ENCODE peak calls at places on chromosomes 2 and 18, in ten cellular contexts. Z is endothelial cell of umbilical vein, X is IMR-90, N is neuronal stem cell, A is HCT116, W is PC-9, M is mammary epithelial cell, T is hepatocyte, D is neural progenitor cell, Y is A549. H is an unnamed sample. For H3K4me1, the result is how much of the 10 kb centered on the place peaks cover.

GRCh38 chr18:50734886-50735285 is 84.9 kb downstream of the MRO start:
- DNase-seq in Z (no peak), X (no peak), N (no peak), A (no peak), W (no peak), M (no peak), T (no peak), D (no peak), Y (no peak), H (no peak)

GRCh38 chr2:65420712-65421431 is 11.5 kb downstream of the SPRED2 start:
- DNase-seq in Z (peak), X (peak), N (no peak), A (no peak), W (peak), M (no peak), T (no peak), D (no peak), Y (peak), H (peak)

GRCh38 chr2:142681952-142682351 is 195.5 kb upstream of the KYNU start:
- DNase-seq in Z (no peak), X (no peak), N (no peak), A (no peak), W (no peak), M (no peak), T (no peak), D (no peak), Y (no peak), H (no peak)

GRCh38 chr2:70104231-70105111 is 17.2 kb downstream of the PCBP1 start:
- DNase-seq in Z (no peak), X (peak), N (no peak), A (no peak), W (no peak), M (no peak), T (peak), D (no peak), Y (no peak), H (no peak)

GRCh38 chr2:3043726-3044125 is 333.9 kb downstream of the EIPR1 start:
- DNase-seq in Z (no peak), X (no peak), N (no peak), A (no peak), W (no peak), M (no peak), T (no peak), D (no peak), Y (no peak), H (no peak)

GRCh38 chr18:69895081-69896047 is 52.3 kb downstream of the CD226 start:
- DNase-seq in Z (no peak), X (no peak), N (no peak), A (no peak), W (no peak), M (no peak), T (no peak), D (no peak), Y (no peak), H (no peak)

GRCh38 chr2:169452080-169452479 is 27.2 kb upstream of the BBS5 start:
- DNase-seq in Z (peak), X (peak), N (peak), A (peak), W (no peak), M (peak), T (peak), D (peak), Y (peak), H (peak)

GRCh38 chr2:129751409-129751808 is 228.1 kb upstream of the RAB6C start:
- DNase-seq in Z (no peak), X (no peak), N (no peak), A (no peak), W (no peak), M (no peak), T (no peak), D (no peak), Y (no peak), H (no peak)

GRCh38 chr2:109057686-109058085 is 68.7 kb upstream of the EDAR start:
- DNase-seq in Z (no peak), X (no peak), N (no peak), A (no peak), W (no peak), M (no peak), T (no peak), D (peak), Y (no peak), H (no peak)

GRCh38 chr18:56240405-56240804 is 398.0 kb downstream of the TXNL1 start:
- DNase-seq in Z (no peak), X (peak), N (no peak), A (no peak), W (no peak), M (peak), T (no peak), D (no peak), Y (no peak), H (peak)

GRCh38 chr18:36762074-36762473 is 66.7 kb downstream of the TPGS2 start:
- DNase-seq in Z (no peak), X (peak), N (no peak), A (no peak), W (no peak), M (no peak), T (no peak), D (no peak), Y (no peak), H (no peak)

GRCh38 chr2:56199492-56199891 is 15.7 kb downstream of the CCDC85A start:
- DNase-seq in Z (peak), X (peak), N (no peak), A (no peak), W (no peak), M (peak), T (no peak), D (no peak), Y (no peak), H (peak)

GRCh38 chr2:215530191-215530968 is 94.5 kb upstream of the FN1 start:
- DNase-seq in Z (peak), X (peak), N (no peak), A (no peak), W (no peak), M (peak), T (no peak), D (no peak), Y (no peak), H (peak)

GRCh38 chr2:237134831-237135230 is 49.1 kb downstream of the COPS8 start:
- DNase-seq in Z (no peak), X (no peak), N (no peak), A (no peak), W (no peak), M (no peak), T (no peak), D (no peak), Y (no peak), H (no peak)

GRCh38 chr2:68837164-68837860 is 33.9 kb downstream of the BMP10 start:
- DNase-seq in Z (peak), X (peak), N (peak), A (peak), W (no peak), M (peak), T (peak), D (peak), Y (peak), H (peak)

GRCh38 chr2:212078103-212078502 is 460.5 kb downstream of the ERBB4 start:
- DNase-seq in Z (no peak), X (no peak), N (no peak), A (no peak), W (no peak), M (no peak), T (no peak), D (no peak), Y (no peak), H (no peak)

GRCh38 chr2:33212151-33212550 is 264.3 kb upstream of the RASGRP3 start:
- DNase-seq in Z (peak), X (peak), N (no peak), A (no peak), W (no peak), M (peak), T (peak), D (no peak), Y (peak), H (peak)

GRCh38 chr2:232731470-232731869 is 34.3 kb downstream of the GIGYF2 start:
- DNase-seq in Z (no peak), X (peak), N (no peak), A (no peak), W (no peak), M (peak), T (no peak), D (no peak), Y (no peak), H (no peak)

GRCh38 chr2:9765611-9766531 is 77.4 kb upstream of the TAF1B start:
- DNase-seq in Z (no peak), X (no peak), N (no peak), A (no peak), W (no peak), M (peak), T (peak), D (no peak), Y (no peak), H (no peak)

GRCh38 chr2:199509401-199509800 is 51.7 kb upstream of the SATB2 start:
- DNase-seq in Z (no peak), X (no peak), N (no peak), A (no peak), W (no peak), M (no peak), T (no peak), D (no peak), Y (no peak), H (no peak)

GRCh38 chr18:3262234-3263171 is 570 bp downstream of the MYL12B start:
- DNase-seq in Z (peak), X (no peak), N (no peak), A (no peak), W (no peak), M (peak), T (peak), D (no peak), Y (peak), H (peak)

GRCh38 chr2:71892896-71893295 is 254.8 kb downstream of the CYP26B1 start:
- DNase-seq in Z (no peak), X (no peak), N (no peak), A (no peak), W (no peak), M (no peak), T (no peak), D (no peak), Y (no peak), H (no peak)

GRCh38 chr2:136407952-136408318 is 290.0 kb upstream of the CXCR4 start:
- DNase-seq in Z (no peak), X (no peak), N (no peak), A (no peak), W (no peak), M (peak), T (no peak), D (no peak), Y (no peak), H (no peak)

GRCh38 chr2:189074496-189074895 is 100.3 kb downstream of the COL3A1 start:
- DNase-seq in Z (no peak), X (no peak), N (no peak), A (no peak), W (no peak), M (no peak), T (no peak), D (no peak), Y (no peak), H (no peak)

GRCh38 chr2:220442012-220442411 is 814.6 kb downstream of the SLC4A3 start:
- DNase-seq in Z (no peak), X (no peak), N (no peak), A (no peak), W (no peak), M (no peak), T (no peak), D (no peak), Y (no peak), H (no peak)

GRCh38 chr2:16058256-16058655 is 117.9 kb downstream of the MYCN start:
- DNase-seq in Z (no peak), X (no peak), N (no peak), A (no peak), W (no peak), M (no peak), T (no peak), D (no peak), Y (no peak), H (no peak)

GRCh38 chr18:26617151-26617554 is 68.8 kb upstream of the KCTD1 start:
- DNase-seq in Z (no peak), X (peak), N (no peak), A (peak), W (peak), M (peak), T (peak), D (no peak), Y (peak), H (peak)

GRCh38 chr2:7044253-7045250 is 127.3 kb downstream of the RNF144A start:
- DNase-seq in Z (peak), X (peak), N (peak), A (peak), W (no peak), M (peak), T (peak), D (peak), Y (peak), H (peak)

GRCh38 chr18:79938196-79938595 is 13.3 kb downstream of the SLC66A2 start:
- DNase-seq in Z (no peak), X (no peak), N (no peak), A (no peak), W (no peak), M (no peak), T (no peak), D (no peak), Y (no peak), H (no peak)

DNA sequence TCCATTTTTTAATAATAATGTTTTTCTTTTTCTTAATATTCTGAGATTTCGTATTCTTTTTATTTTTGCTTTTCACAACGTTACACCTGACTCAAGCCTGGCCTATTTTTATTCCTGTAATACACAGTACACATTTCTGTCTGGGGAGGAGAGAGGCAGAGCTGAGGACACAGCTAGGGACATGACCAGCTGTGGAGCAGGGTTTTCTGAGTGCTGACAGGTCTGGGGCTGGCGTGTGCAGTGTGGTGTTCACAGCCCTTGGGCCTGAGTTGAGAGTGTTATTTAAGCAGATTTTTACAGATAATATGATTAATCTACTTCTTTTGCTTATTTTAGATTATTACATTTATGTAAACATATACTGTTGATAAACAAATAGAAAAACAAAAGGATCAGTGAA is 55.9 kb downstream of the ZAP70 start:
- DNase-seq in Z (no peak), X (no peak), N (no peak), A (no peak), W (no peak), M (no peak), T (no peak), D (no peak), Y (no peak), H (no peak)
- H3K27ac ChIP-seq in Z (no peak), X (no peak), N (no peak), A (no peak), W (no peak), M (no peak), T (no peak), D (no peak), Y (no peak), H (no peak)

GRCh38 chr2:42851740-42852250 is 59.4 kb upstream of the HAAO start:
- DNase-seq in Z (no peak), X (no peak), N (no peak), A (no peak), W (no peak), M (no peak), T (no peak), D (no peak), Y (no peak), H (no peak)

GRCh38 chr2:42851186-42851585 is 58.8 kb upstream of the HAAO start:
- DNase-seq in Z (no peak), X (no peak), N (no peak), A (no peak), W (no peak), M (no peak), T (no peak), D (no peak), Y (no peak), H (no peak)

GRCh38 chr2:42854207-42854818 is 61.9 kb upstream of the HAAO start:
- DNase-seq in Z (no peak), X (peak), N (no peak), A (no peak), W (no peak), M (peak), T (no peak), D (peak), Y (no peak), H (no peak)

GRCh38 chr2:42853571-42854206 is 61.3 kb upstream of the HAAO start:
- DNase-seq in Z (no peak), X (no peak), N (no peak), A (no peak), W (no peak), M (no peak), T (no peak), D (no peak), Y (no peak), H (no peak)

GRCh38 chr2:42852798-42853197 is 60.4 kb upstream of the HAAO start:
- DNase-seq in Z (no peak), X (no peak), N (no peak), A (no peak), W (no peak), M (no peak), T (no peak), D (no peak), Y (no peak), H (no peak)
- H3K4me1 ChIP-seq in Z (under half), X (under half), N (under half), A (under half), W (under half), M (under half), T (under half), D (under half), Y (under half), H (under half)

DNA sequence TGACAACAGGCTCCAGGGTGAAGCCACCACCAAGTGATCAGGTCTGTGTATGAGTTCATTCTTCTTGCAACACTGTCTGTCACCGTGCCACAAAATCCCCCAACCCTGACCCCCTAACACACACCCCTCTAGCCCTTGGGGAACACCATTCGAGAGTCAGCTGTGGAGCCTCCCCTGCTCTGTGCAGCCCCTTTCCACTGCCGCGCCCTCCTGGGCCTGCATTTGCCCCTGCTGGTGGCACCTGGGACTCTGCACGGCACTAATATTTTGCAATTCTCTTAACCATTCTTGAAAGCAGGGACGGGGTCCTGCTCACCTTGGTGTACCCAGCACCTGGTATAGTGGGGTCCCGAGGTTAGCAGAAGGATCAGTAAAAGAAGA is 124.0 kb downstream of the HDAC4 start:
- DNase-seq in Z (no peak), X (no peak), N (no peak), A (no peak), W (no peak), M (no peak), T (no peak), D (no peak), Y (no peak), H (no peak)
- H3K4me2 ChIP-seq in Z (no peak), X (no peak), N (no peak), A (peak), W (no peak), M (no peak), T (no peak), D (no peak), Y (no peak), H (no peak)

GRCh38 chr2:191246820-191247380 is 1.7 kb downstream of the MYO1B start:
- DNase-seq in Z (no peak), X (no peak), N (no peak), A (no peak), W (no peak), M (peak), T (no peak), D (no peak), Y (no peak), H (peak)
- H3K27ac ChIP-seq in Z (peak), X (peak), N (no peak), A (no peak), W (peak), M (peak), T (peak), D (no peak), Y (peak), H (peak)

GRCh38 chr2:240959214-240959940 is 39.0 kb upstream of the SNED1 start:
- DNase-seq in Z (no peak), X (no peak), N (no peak), A (no peak), W (no peak), M (no peak), T (no peak), D (no peak), Y (no peak), H (no peak)
- H3K4me1 ChIP-seq in Z (under half), X (under half), N (under half), A (under half), W (under half), M (under half), T (half or more), D (under half), Y (under half), H (under half)

GRCh38 chr2:366706-367105 is 78.8 kb upstream of the ALKAL2 start:
- DNase-seq in Z (no peak), X (no peak), N (no peak), A (no peak), W (no peak), M (no peak), T (no peak), D (no peak), Y (no peak), H (no peak)

GRCh38 chr2:368386-368785 is 80.5 kb upstream of the ALKAL2 start:
- DNase-seq in Z (no peak), X (no peak), N (no peak), A (no peak), W (no peak), M (no peak), T (no peak), D (no peak), Y (no peak), H (no peak)

GRCh38 chr2:365367-366275 is 77.7 kb upstream of the ALKAL2 start:
- DNase-seq in Z (no peak), X (no peak), N (no peak), A (no peak), W (no peak), M (no peak), T (no peak), D (no peak), Y (no peak), H (no peak)

GRCh38 chr2:363823-364470 is 76.1 kb upstream of the ALKAL2 start:
- DNase-seq in Z (no peak), X (no peak), N (no peak), A (no peak), W (no peak), M (no peak), T (no peak), D (no peak), Y (no peak), H (no peak)

GRCh38 chr2:367246-367645 is 79.4 kb upstream of the ALKAL2 start:
- DNase-seq in Z (no peak), X (no peak), N (no peak), A (no peak), W (no peak), M (no peak), T (no peak), D (no peak), Y (no peak), H (no peak)
- H3K4me2 ChIP-seq in Z (no peak), X (no peak), N (no peak), A (no peak), W (no peak), M (no peak), T (no peak), D (no peak), Y (no peak), H (no peak)

DNA sequence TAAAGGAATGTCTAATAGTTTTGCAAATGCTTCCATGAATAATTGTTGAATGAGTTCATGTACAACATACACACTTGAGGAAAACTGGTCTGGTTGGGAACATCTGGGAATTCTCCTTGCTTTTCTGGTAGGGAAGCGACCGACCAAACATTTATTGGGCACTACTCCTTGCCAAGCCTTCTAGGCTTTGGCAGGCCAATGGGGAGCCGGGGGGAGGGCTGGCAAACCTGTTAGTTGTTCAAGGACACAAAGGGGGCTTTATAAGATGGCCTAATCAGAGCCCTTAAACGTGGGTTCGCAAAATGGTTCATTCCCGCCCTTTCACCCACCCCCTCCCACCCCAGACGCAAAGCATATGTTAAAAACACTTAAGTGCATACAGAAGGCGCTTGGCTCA is 902 bp upstream of the VSNL1 start:
- DNase-seq in Z (no peak), X (no peak), N (no peak), A (peak), W (no peak), M (peak), T (peak), D (peak), Y (no peak), H (no peak)
- H3K27ac ChIP-seq in Z (no peak), X (no peak), N (no peak), A (peak), W (no peak), M (peak), T (peak), D (no peak), Y (no peak), H (no peak)

GRCh38 chr18:59621027-59621426 is 76.2 kb downstream of the CCBE1 start:
- DNase-seq in Z (no peak), X (peak), N (no peak), A (no peak), W (peak), M (peak), T (peak), D (no peak), Y (no peak), H (peak)

GRCh38 chr18:59623456-59624383 is 73.5 kb downstream of the CCBE1 start:
- DNase-seq in Z (no peak), X (peak), N (no peak), A (no peak), W (no peak), M (peak), T (no peak), D (no peak), Y (no peak), H (peak)

GRCh38 chr18:59627414-59627813 is 69.8 kb downstream of the CCBE1 start:
- DNase-seq in Z (no peak), X (no peak), N (no peak), A (no peak), W (no peak), M (no peak), T (no peak), D (no peak), Y (no peak), H (no peak)

GRCh38 chr18:59620381-59620780 is 76.8 kb downstream of the CCBE1 start:
- DNase-seq in Z (no peak), X (no peak), N (no peak), A (no peak), W (no peak), M (peak), T (no peak), D (no peak), Y (no peak), H (no peak)

GRCh38 chr18:59624384-59624760 is 72.9 kb downstream of the CCBE1 start:
- DNase-seq in Z (no peak), X (no peak), N (no peak), A (no peak), W (no peak), M (no peak), T (no peak), D (no peak), Y (no peak), H (no peak)
- H3K4me1 ChIP-seq in Z (under half), X (under half), N (under half), A (under half), W (under half), M (under half), T (under half), D (under half), Y (under half), H (under half)

GRCh38 chr2:150621800-150622199 is 134.3 kb upstream of the RND3 start:
- DNase-seq in Z (peak), X (peak), N (no peak), A (no peak), W (peak), M (peak), T (peak), D (no peak), Y (peak), H (peak)
- H3K4me2 ChIP-seq in Z (peak), X (peak), N (no peak), A (peak), W (no peak), M (peak), T (no peak), D (no peak), Y (peak), H (peak)

H was measured in PC-3.